ENCODE peak calls at places on chromosomes 7 and 10, in nine cellular contexts. One of them, this sample, is unnamed.
A peak's percentile ranks its signal among the peaks of the same experiment; 100 is the strongest.

GRCh38 chr10:122393288-122393687 is 18.8 kb downstream of the PLEKHA1 start:
- DNase-seq in Peyer's patch: no peak
- DNase-seq in PC-3: no peak
- DNase-seq in AG09319: no peak
- DNase-seq in psoas muscle: no peak
- DNase-seq in WTC11: no peak
- DNase-seq in AG10803: no peak
- DNase-seq in endothelial cell: no peak
- DNase-seq in epithelial cell of esophagus: no peak
- DNase-seq in this sample: no peak

GRCh38 chr10:114320249-114321116 is 81.4 kb downstream of the VWA2 start:
- DNase-seq in PC-3: peak; percentile 92
- DNase-seq in WTC11: no peak
- DNase-seq in psoas muscle: no peak
- DNase-seq in Peyer's patch: no peak
- DNase-seq in epithelial cell of esophagus: peak; percentile 100
- DNase-seq in AG09319: no peak
- DNase-seq in endothelial cell: no peak
- DNase-seq in AG10803: no peak
- DNase-seq in this sample: no peak

GRCh38 chr10:77405771-77406241 is 231.8 kb downstream of the KCNMA1 start:
- DNase-seq in PC-3: peak; percentile 99
- DNase-seq in AG09319: no peak
- DNase-seq in epithelial cell of esophagus: peak; percentile 67
- DNase-seq in Peyer's patch: peak; percentile 85
- DNase-seq in psoas muscle: peak; percentile 78
- DNase-seq in AG10803: peak; percentile 79
- DNase-seq in WTC11: peak; percentile 80
- DNase-seq in endothelial cell: peak; percentile 34
- DNase-seq in this sample: peak; percentile 91

GRCh38 chr7:46165281-46165680 is 244.2 kb upstream of the IGFBP3 start:
- DNase-seq in psoas muscle: no peak
- DNase-seq in AG09319: no peak
- DNase-seq in endothelial cell: no peak
- DNase-seq in Peyer's patch: no peak
- DNase-seq in epithelial cell of esophagus: peak; percentile 69
- DNase-seq in AG10803: peak; percentile 71
- DNase-seq in WTC11: no peak
- DNase-seq in PC-3: peak; percentile 54
- DNase-seq in this sample: no peak

GRCh38 chr7:37729160-37729559 is 45.6 kb downstream of the GPR141 start:
- DNase-seq in Peyer's patch: no peak
- DNase-seq in psoas muscle: no peak
- DNase-seq in AG09319: no peak
- DNase-seq in WTC11: no peak
- DNase-seq in AG10803: no peak
- DNase-seq in epithelial cell of esophagus: no peak
- DNase-seq in endothelial cell: no peak
- DNase-seq in PC-3: no peak
- DNase-seq in this sample: no peak

GRCh38 chr7:24029068-24029467 is 254.9 kb upstream of the NPY start:
- DNase-seq in AG10803: no peak
- DNase-seq in PC-3: no peak
- DNase-seq in Peyer's patch: no peak
- DNase-seq in epithelial cell of esophagus: peak; percentile 4
- DNase-seq in psoas muscle: no peak
- DNase-seq in AG09319: no peak
- DNase-seq in WTC11: no peak
- DNase-seq in endothelial cell: no peak
- DNase-seq in this sample: no peak

GRCh38 chr7:100665168-100665567 is 8.4 kb upstream of the GNB2 start:
- DNase-seq in PC-3: no peak
- DNase-seq in WTC11: no peak
- DNase-seq in epithelial cell of esophagus: no peak
- DNase-seq in Peyer's patch: no peak
- DNase-seq in AG10803: no peak
- DNase-seq in endothelial cell: no peak
- DNase-seq in psoas muscle: no peak
- DNase-seq in AG09319: no peak
- DNase-seq in this sample: no peak

GRCh38 chr7:14834456-14834855 is 68.1 kb downstream of the DGKB start:
- DNase-seq in psoas muscle: no peak
- DNase-seq in Peyer's patch: no peak
- DNase-seq in AG09319: peak; percentile 71
- DNase-seq in endothelial cell: no peak
- DNase-seq in epithelial cell of esophagus: peak; percentile 7
- DNase-seq in PC-3: peak; percentile 80
- DNase-seq in AG10803: peak; percentile 93
- DNase-seq in WTC11: no peak
- DNase-seq in this sample: no peak

GRCh38 chr10:34119456-34119855 is 695.6 kb downstream of the PARD3 start:
- DNase-seq in AG10803: no peak
- DNase-seq in psoas muscle: no peak
- DNase-seq in PC-3: no peak
- DNase-seq in epithelial cell of esophagus: no peak
- DNase-seq in Peyer's patch: no peak
- DNase-seq in WTC11: no peak
- DNase-seq in endothelial cell: no peak
- DNase-seq in AG09319: no peak
- DNase-seq in this sample: no peak

GRCh38 chr10:69241575-69241974 is 21.4 kb downstream of the HKDC1 start:
- DNase-seq in AG10803: peak; percentile 69
- DNase-seq in PC-3: peak; percentile 85
- DNase-seq in epithelial cell of esophagus: no peak
- DNase-seq in WTC11: no peak
- DNase-seq in endothelial cell: no peak
- DNase-seq in Peyer's patch: no peak
- DNase-seq in psoas muscle: no peak
- DNase-seq in AG09319: peak; percentile 18
- DNase-seq in this sample: no peak

DNA sequence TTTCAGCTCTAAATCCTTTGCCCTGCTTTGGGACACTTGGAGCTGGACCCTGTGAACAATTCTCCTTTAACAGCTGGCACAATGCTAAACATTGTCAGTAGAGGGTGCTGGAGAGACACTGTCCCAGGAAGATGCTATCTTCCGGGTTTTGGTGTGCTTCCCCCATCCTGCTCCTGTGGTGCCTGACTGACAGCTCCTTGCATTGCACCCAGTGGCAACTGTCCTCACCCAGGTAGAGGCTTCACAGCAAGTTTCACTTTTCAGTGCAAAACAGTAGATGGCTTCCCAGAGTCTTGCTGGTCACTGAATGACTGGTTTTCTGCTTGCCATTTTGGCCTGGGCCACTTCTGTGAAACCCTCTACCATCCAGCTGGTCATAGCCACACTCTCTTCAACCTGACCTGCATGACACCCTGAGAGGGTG is 77.3 kb downstream of the CDC14C start:
- DNase-seq in PC-3: peak; percentile 73
- DNase-seq in AG10803: peak; percentile 8
- DNase-seq in WTC11: peak; percentile 68
- DNase-seq in Peyer's patch: no peak
- DNase-seq in AG09319: no peak
- DNase-seq in psoas muscle: no peak
- DNase-seq in epithelial cell of esophagus: peak; percentile 56
- DNase-seq in endothelial cell: peak; percentile 64
- DNase-seq in this sample: peak; percentile 64
- TF ChIP-seq CTCF in PC-3: peak; percentile 77
- TF ChIP-seq CTCF in AG10803: peak; percentile 61
- TF ChIP-seq CTCF in WTC11: peak; percentile 69
- TF ChIP-seq CTCF in Peyer's patch: no peak
- TF ChIP-seq CTCF in AG09319: peak; percentile 60
- TF ChIP-seq CTCF in psoas muscle: no peak
- TF ChIP-seq CTCF in epithelial cell of esophagus: peak; percentile 73
- TF ChIP-seq CTCF in endothelial cell: peak; percentile 54
- TF ChIP-seq CTCF in this sample: peak; percentile 70

GRCh38 chr10:110822708-110823291 is 48.9 kb upstream of the PDCD4 start:
- DNase-seq in Peyer's patch: no peak
- DNase-seq in AG09319: no peak
- DNase-seq in WTC11: peak; percentile 59
- DNase-seq in psoas muscle: no peak
- DNase-seq in PC-3: no peak
- DNase-seq in epithelial cell of esophagus: no peak
- DNase-seq in AG10803: no peak
- DNase-seq in endothelial cell: no peak
- DNase-seq in this sample: no peak

GRCh38 chr10:110822065-110822707 is 49.5 kb upstream of the PDCD4 start:
- DNase-seq in AG10803: no peak
- DNase-seq in PC-3: no peak
- DNase-seq in WTC11: no peak
- DNase-seq in psoas muscle: no peak
- DNase-seq in AG09319: no peak
- DNase-seq in endothelial cell: no peak
- DNase-seq in Peyer's patch: no peak
- DNase-seq in epithelial cell of esophagus: no peak
- DNase-seq in this sample: no peak

GRCh38 chr10:110821508-110821907 is 50.2 kb upstream of the PDCD4 start:
- DNase-seq in epithelial cell of esophagus: no peak
- DNase-seq in WTC11: no peak
- DNase-seq in AG09319: no peak
- DNase-seq in PC-3: no peak
- DNase-seq in AG10803: no peak
- DNase-seq in endothelial cell: no peak
- DNase-seq in Peyer's patch: no peak
- DNase-seq in psoas muscle: peak; percentile 54
- DNase-seq in this sample: no peak

GRCh38 chr10:110818311-110819257 is 53.1 kb upstream of the PDCD4 start:
- DNase-seq in AG09319: no peak
- DNase-seq in AG10803: no peak
- DNase-seq in psoas muscle: no peak
- DNase-seq in epithelial cell of esophagus: peak; percentile 75
- DNase-seq in endothelial cell: no peak
- DNase-seq in PC-3: peak; percentile 60
- DNase-seq in WTC11: no peak
- DNase-seq in Peyer's patch: peak; percentile 70
- DNase-seq in this sample: peak; percentile 48

GRCh38 chr10:110820321-110820814 is 51.4 kb upstream of the PDCD4 start:
- DNase-seq in WTC11: no peak
- DNase-seq in epithelial cell of esophagus: no peak
- DNase-seq in AG09319: no peak
- DNase-seq in AG10803: peak; percentile 67
- DNase-seq in Peyer's patch: no peak
- DNase-seq in psoas muscle: peak; percentile 40
- DNase-seq in endothelial cell: no peak
- DNase-seq in PC-3: no peak
- DNase-seq in this sample: no peak
- TF ChIP-seq CTCF in WTC11: no peak
- TF ChIP-seq CTCF in epithelial cell of esophagus: no peak
- TF ChIP-seq CTCF in AG09319: no peak
- TF ChIP-seq CTCF in AG10803: no peak
- TF ChIP-seq CTCF in Peyer's patch: no peak
- TF ChIP-seq CTCF in psoas muscle: no peak
- TF ChIP-seq CTCF in endothelial cell: no peak
- TF ChIP-seq CTCF in PC-3: no peak
- TF ChIP-seq CTCF in this sample: no peak

DNA sequence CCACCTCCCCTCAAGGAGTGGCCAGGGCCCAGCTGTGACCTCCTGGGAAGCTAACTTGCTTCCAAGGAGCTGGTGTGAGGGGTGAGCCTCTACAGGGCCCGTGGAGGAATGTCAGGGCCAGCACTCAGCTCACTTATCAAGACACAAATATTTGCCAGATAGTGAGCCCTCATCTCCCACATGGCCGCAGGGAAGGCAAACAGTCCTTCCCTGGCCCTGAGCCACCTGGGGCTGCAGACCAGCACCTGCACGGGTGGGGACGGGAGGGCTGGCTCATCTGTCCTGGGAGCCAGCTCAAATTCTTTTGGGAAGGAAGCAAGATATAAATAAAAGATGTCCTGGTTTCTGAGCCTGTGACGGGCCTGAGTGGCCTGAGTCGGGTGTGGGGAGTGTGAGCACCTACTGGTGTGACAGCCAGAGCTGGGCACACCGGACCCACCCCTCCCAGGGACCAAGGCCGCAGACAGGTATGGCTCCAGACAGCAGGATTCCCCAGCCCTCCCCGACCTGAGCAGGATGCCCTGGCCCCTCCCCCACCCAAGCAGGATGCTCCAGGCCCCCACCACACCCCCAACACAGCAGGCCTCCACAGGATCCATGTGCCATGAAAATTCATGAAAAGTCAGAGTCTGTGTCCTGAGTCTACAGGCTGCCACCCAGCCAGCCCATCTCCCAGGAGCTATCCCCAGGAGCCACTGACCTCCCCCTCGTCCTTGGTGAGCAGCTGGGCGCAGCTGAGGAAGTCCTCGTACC is 148.0 kb downstream of the MAPK8 start:
- DNase-seq in psoas muscle: no peak
- DNase-seq in WTC11: no peak
- DNase-seq in PC-3: no peak
- DNase-seq in AG09319: no peak
- DNase-seq in AG10803: no peak
- DNase-seq in epithelial cell of esophagus: no peak
- DNase-seq in endothelial cell: no peak
- DNase-seq in Peyer's patch: peak; percentile 43
- DNase-seq in this sample: peak; percentile 83
- TF ChIP-seq CTCF in psoas muscle: no peak
- TF ChIP-seq CTCF in WTC11: no peak
- TF ChIP-seq CTCF in PC-3: no peak
- TF ChIP-seq CTCF in AG09319: no peak
- TF ChIP-seq CTCF in AG10803: no peak
- TF ChIP-seq CTCF in epithelial cell of esophagus: no peak
- TF ChIP-seq CTCF in endothelial cell: no peak
- TF ChIP-seq CTCF in Peyer's patch: no peak
- TF ChIP-seq CTCF in this sample: no peak

DNA sequence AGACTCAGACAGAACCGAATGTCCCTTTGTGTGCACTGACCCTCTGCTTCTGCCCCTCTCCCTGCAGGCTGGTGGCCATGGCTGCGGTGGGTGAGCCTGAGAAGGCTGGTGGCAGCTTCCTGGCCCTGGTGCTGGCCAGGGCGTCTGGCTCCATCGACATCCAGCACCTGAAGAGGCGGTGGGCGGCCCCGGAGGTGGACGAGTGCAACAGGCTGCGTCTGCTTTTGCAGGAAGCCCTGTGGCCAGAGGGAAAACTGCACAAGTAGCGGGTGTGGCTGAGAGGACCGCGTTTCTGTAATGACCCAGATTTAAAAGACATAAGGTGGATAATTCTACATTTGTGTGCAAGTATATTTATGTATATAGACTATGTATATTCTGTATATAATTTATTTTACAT is 89.2 kb downstream of the DYNC2I1 start:
- DNase-seq in AG09319: no peak
- DNase-seq in AG10803: no peak
- DNase-seq in epithelial cell of esophagus: no peak
- DNase-seq in endothelial cell: no peak
- DNase-seq in WTC11: no peak
- DNase-seq in PC-3: no peak
- DNase-seq in Peyer's patch: no peak
- DNase-seq in psoas muscle: no peak
- DNase-seq in this sample: no peak
- TF ChIP-seq CTCF in AG09319: no peak
- TF ChIP-seq CTCF in AG10803: no peak
- TF ChIP-seq CTCF in epithelial cell of esophagus: no peak
- TF ChIP-seq CTCF in endothelial cell: no peak
- TF ChIP-seq CTCF in WTC11: no peak
- TF ChIP-seq CTCF in PC-3: no peak
- TF ChIP-seq CTCF in Peyer's patch: no peak
- TF ChIP-seq CTCF in psoas muscle: no peak
- TF ChIP-seq CTCF in this sample: no peak